ENCODE peak calls at places on chromosomes 11 and 22, in six cellular contexts. O is K562, B is nephron progenitor cell, J is GM20000, V is neural crest cell, N is osteocyte. I is an unnamed sample.

GRCh38 chr11:26112190-26112715 is 219.7 kb upstream of the ANO3 start:
- DNase-seq in B (no peak), J (no peak), V (no peak), N (no peak), O (no peak), I (no peak)

GRCh38 chr22:32985899-32986772 is 72.0 kb downstream of the SYN3 start:
- DNase-seq in O (peak; percentile 67), B (peak; percentile 81), V (peak; percentile 84), J (peak; percentile 71), N (no peak), I (peak; percentile 73)

GRCh38 chr22:43449831-43450225 is 38.0 kb downstream of the MPPED1 start:
- DNase-seq in B (no peak), V (no peak), J (no peak), N (no peak), O (no peak), I (no peak)

GRCh38 chr11:77993902-77994301 is 566 bp downstream of the INTS4 start:
- DNase-seq in B (peak; percentile 5), N (no peak), O (no peak), J (no peak), V (no peak), I (no peak)

GRCh38 chr11:66547662-66548009 is 933 bp downstream of the ACTN3 start:
- DNase-seq in J (no peak), O (no peak), N (no peak), B (peak; percentile 62), V (no peak), I (peak; percentile 32)

GRCh38 chr11:62876712-62877111 is 4.0 kb upstream of the SLC3A2 start:
- DNase-seq in V (no peak), O (no peak), J (no peak), B (no peak), N (no peak), I (no peak)

GRCh38 chr11:102109896-102110760 is at the start of gene YAP1:
- DNase-seq in B (peak; percentile 91), O (peak; percentile 43), V (peak; percentile 79), N (peak; percentile 95), J (peak; percentile 80), I (peak; percentile 64)

GRCh38 chr11:126459691-126460404 is 104.4 kb downstream of the ST3GAL4 start:
- DNase-seq in V (no peak), N (no peak), J (no peak), O (no peak), B (no peak), I (no peak)

GRCh38 chr22:41364233-41364632 is 17.5 kb upstream of the TEF start:
- DNase-seq in N (no peak), B (no peak), O (no peak), V (no peak), J (no peak), I (no peak)

GRCh38 chr22:46970411-46971123 is 208.1 kb downstream of the TBC1D22A start:
- DNase-seq in N (peak; percentile 67), B (no peak), J (no peak), V (no peak), O (no peak), I (no peak)

GRCh38 chr11:76307416-76307815 is 73.5 kb downstream of the THAP12 start:
- DNase-seq in O (no peak), N (no peak), B (no peak), V (no peak), J (no peak), I (no peak)

GRCh38 chr11:5564259-5565019 is 16.1 kb upstream of the OR52H1 start:
- DNase-seq in O (no peak), J (no peak), N (no peak), V (no peak), B (no peak), I (no peak)

GRCh38 chr11:93945596-93945995 is 75.6 kb upstream of the HEPHL1 start:
- DNase-seq in V (no peak), B (no peak), J (no peak), O (no peak), N (peak; percentile 11), I (no peak)

DNA sequence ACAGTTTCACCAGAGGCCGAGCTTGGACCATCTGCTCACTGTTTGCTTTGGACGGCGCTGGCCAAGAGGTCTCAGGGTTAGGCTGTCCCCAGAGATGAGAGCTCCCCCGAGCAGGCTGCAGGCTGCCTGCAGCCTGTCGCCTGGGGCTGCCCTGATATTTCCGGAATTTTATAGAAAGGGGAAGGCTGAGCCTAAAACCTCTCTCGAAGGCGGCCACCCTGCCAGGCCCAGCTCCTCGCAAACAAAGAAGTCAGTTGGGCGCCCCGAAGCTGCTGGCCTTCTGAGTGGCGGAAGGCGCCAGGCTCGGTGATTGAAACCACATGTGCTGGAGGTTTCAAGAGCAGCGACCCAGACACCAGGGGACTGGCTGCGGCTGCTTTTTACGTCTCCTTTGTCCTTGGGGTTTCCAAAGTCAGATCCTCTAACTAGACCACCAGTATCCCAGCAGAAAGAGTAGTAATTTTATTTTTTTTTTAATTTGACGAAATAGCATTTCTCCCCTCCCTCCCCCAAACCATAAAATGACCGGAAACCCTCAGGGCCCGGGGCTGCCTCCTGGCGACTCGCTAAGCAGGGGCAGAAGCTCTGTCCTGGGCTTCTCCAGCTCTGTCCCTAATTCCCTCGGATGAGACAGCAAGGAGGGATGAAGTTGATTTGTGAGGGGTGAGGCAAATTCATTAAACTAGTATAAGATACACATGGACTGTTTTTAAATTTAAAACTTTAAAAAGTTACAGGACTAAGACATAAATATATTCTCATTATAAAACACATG is 57.4 kb downstream of the CLMP start:
- DNase-seq in O (no peak), V (peak; percentile 35), N (peak; percentile 94), B (peak; percentile 70), J (peak; percentile 19), I (peak; percentile 76)
- TF ChIP-seq CTCF in O (no peak), V (no peak), N (no peak), B (no peak), J (no peak), I (no peak)

GRCh38 chr11:8686325-8686724 is 3.7 kb downstream of the RPL27A start:
- DNase-seq in J (no peak), O (no peak), B (no peak), N (no peak), V (no peak), I (no peak)

GRCh38 chr11:8689726-8690255 is 7.2 kb downstream of the RPL27A start:
- DNase-seq in V (no peak), J (no peak), B (no peak), N (no peak), O (no peak), I (no peak)

GRCh38 chr11:8690374-8691342 is 8.1 kb downstream of the RPL27A start:
- DNase-seq in V (no peak), J (no peak), B (no peak), O (no peak), N (no peak), I (no peak)

GRCh38 chr11:8685820-8686219 is 3.2 kb downstream of the RPL27A start:
- DNase-seq in J (no peak), V (no peak), B (no peak), O (no peak), N (no peak), I (no peak)

DNA sequence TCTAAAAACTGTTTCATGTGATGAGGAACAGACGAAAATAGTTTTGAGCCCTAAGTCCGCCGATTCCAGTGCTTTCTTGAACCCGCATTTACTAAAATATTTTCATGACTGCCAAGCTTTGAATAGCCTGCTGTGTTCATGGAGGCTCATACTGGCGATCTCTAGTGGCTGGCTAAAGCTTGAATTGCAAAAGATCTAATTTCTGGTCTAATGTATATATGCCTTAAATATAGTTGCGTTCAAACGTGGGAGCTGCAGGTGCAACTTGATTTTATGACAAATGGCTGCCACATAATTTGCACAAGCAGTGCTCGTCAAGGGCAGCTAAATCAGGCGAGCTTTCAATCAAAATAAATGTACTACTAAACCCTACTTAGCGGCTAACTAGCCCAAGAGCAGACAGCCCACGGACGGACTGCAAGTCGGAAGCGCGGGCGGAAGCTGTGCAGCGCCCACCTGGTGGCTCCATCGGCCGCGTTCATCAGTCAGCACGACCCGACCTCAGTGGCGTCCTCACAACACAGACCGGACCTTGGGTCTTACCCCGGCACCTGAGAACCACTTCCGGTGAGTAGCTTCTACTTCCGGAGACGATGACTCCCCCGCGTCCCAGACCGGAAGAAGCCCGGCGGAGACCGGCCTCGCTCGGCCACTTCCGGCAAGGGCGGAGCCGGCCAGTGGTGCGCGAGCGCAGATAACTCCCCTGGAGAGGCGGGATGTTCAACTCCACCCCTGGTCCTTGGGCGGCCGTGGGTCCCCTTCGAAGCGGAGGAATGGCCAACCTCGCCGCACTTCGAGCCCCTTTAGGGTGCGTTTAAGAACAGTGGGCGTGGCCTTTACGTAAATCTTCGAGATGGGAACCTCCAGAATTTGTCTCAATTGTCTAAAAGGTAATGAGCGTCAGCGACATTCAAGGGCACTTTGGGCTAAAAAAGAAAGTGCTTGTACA is 6.1 kb downstream of the RPL27A start:
- DNase-seq in J (peak; percentile 93), B (peak; percentile 92), O (peak; percentile 91), N (peak; percentile 96), V (peak; percentile 79), I (peak; percentile 94)
- TF ChIP-seq CTCF in J (no peak), B (no peak), O (peak; percentile 21), N (peak; percentile 24), V (no peak), I (no peak)

GRCh38 chr11:119785131-119785530 is 56.1 kb upstream of the NECTIN1 start:
- DNase-seq in N (no peak), J (no peak), O (no peak), V (no peak), B (no peak), I (no peak)
- TF ChIP-seq CTCF in N (no peak), J (no peak), O (no peak), V (no peak), B (no peak), I (no peak)

GRCh38 chr22:40346178-40347064 is at the start of gene ADSL:
- DNase-seq in B (peak; percentile 91), J (peak; percentile 90), V (peak; percentile 86), O (peak; percentile 84), N (peak; percentile 95), I (peak; percentile 94)
- TF ChIP-seq CTCF in B (no peak), J (no peak), V (peak; percentile 19), O (peak; percentile 2), N (no peak), I (no peak)

DNA sequence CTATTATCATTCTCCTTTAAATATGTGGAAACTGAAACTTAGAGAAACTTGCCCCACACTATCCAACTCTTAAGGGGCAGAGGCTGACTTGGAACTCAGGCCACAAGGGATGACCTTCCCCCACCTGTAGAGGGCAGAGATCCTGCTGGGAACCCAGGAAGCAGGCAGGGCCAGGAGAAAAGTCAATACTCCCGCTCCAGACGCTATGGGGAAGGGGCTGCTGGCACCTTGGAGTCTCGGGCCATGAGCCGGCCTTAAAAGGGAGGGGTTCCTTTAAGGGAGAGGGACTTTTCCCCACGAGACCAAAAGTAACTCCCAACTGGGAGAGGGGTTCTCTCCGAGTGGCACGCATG is 620 bp upstream of the ANO5 start:
- DNase-seq in N (no peak), B (no peak), O (peak; percentile 14), J (no peak), V (no peak), I (no peak)
- TF ChIP-seq CTCF in N (no peak), B (peak; percentile 16), O (no peak), J (peak; percentile 5), V (peak; percentile 46), I (peak; percentile 17)

DNA sequence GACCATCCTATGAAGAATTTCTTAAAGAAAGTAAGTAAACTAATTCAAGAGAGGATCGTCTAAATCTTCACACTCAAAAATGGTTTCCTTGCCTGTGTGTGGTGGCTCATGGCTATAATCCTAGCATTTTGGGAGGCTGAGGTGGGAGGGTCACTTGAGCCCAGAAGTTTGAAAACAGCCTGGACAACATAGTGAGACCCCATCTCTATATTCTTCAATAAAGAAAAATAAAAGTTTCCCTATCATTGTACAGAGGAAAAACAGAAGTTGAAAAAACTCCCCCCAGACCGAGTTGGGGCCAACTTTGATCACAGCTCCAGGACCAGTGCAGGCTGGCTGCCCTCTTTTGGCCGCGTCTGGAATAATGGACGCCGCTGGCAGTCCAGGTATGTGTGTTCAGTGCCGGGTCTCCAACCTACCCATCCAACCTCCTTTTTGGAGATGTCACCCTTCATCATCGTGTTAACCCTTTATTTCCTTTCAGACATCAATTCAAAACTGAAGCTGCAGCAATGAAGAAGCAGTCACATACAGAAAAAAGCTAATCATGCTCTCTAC is 3.0 kb downstream of the RPS25 start:
- DNase-seq in B (no peak), O (peak; percentile 10), J (no peak), V (no peak), N (no peak), I (no peak)
- TF ChIP-seq CTCF in B (no peak), O (peak; percentile 7), J (no peak), V (no peak), N (peak; percentile 14), I (no peak)

I was measured in glutamatergic neuron.